ENCODE peak calls at places on chromosomes 4 and X, in six cellular contexts. I is AG08396; X is fibroblast of lung; U is stimulated activated CD4-positive, alpha-beta T cell treated with anti-CD3 and anti-CD28 coated beads, Interleukin-12 subunit alpha, Interleukin-12 subunit beta, amount 100 ng/mL, for 4 hours; K is lower leg skin; N is ELF-1. P is an unnamed sample.

GRCh38 chr4:857461-857860 is 31.5 kb upstream of the CPLX1 start:
- DNase-seq in U (no peak), X (no peak), I (no peak), N (no peak), K (no peak), P (no peak)

GRCh38 chrX:70219938-70220764 is 14.3 kb upstream of the AWAT1 start:
- DNase-seq in N (peak), I (no peak), X (peak), U (no peak), K (peak), P (peak)

GRCh38 chrX:29348288-29348687 is 761.0 kb downstream of the IL1RAPL1 start:
- DNase-seq in I (no peak), K (no peak), U (no peak), N (no peak), X (no peak), P (no peak)

GRCh38 chr4:148445071-148445902 is 3.1 kb upstream of the NR3C2 start:
- DNase-seq in K (peak), X (peak), N (peak), I (peak), U (peak), P (peak)

GRCh38 chr4:53055274-53055673 is 193.2 kb downstream of the RASL11B start:
- DNase-seq in U (no peak), I (peak), N (no peak), X (peak), K (no peak), P (peak)

GRCh38 chr4:188178276-188178675 is 39.0 kb downstream of the TRIML1 start:
- DNase-seq in X (no peak), K (no peak), I (no peak), U (no peak), N (no peak), P (no peak)

GRCh38 chrX:131588995-131589394 is 45.1 kb downstream of the OR13H1 start:
- DNase-seq in N (peak), I (no peak), X (peak), U (no peak), K (no peak), P (no peak)

GRCh38 chrX:23662853-23663252 is 4.4 kb upstream of the PRDX4 start:
- DNase-seq in U (no peak), X (peak), N (no peak), I (peak), K (no peak), P (no peak)

GRCh38 chrX:44462851-44463250 is 79.8 kb downstream of the FUNDC1 start:
- DNase-seq in K (peak), N (no peak), U (no peak), I (peak), X (peak), P (peak)

GRCh38 chrX:17328837-17329236 is 46.2 kb upstream of the NHS start:
- DNase-seq in K (no peak), N (peak), U (no peak), I (no peak), X (no peak), P (no peak)